ENCODE peak calls at places on chromosomes 13 and 19, in ten cellular contexts. J is AML-193; Q is left ventricle myocardium inferior; D is WTC11; B is GM10248; V is pancreas; G is activated T-helper 1 cell treated with anti-CD3 and anti-CD28 coated beads, Interleukin-2, amount 50 U/mL, for 16 hours; I is AG09319; K is cardiac muscle cell; W is ACHN. M is an unnamed sample.

GRCh38 chr19:1657632-1658445 is 5.4 kb upstream of the TCF3 start:
- DNase-seq in J (no peak), Q (no peak), D (no peak), B (no peak), V (peak), G (no peak), I (no peak), K (no peak), W (no peak), M (no peak)

GRCh38 chr13:106274551-106275208 is 260.8 kb downstream of the EFNB2 start:
- DNase-seq in J (no peak), Q (no peak), D (no peak), B (no peak), V (no peak), G (no peak), I (no peak), K (no peak), W (no peak), M (no peak)

GRCh38 chr13:80979035-80979641 is 638.2 kb upstream of the SPRY2 start:
- DNase-seq in J (peak), Q (no peak), D (peak), B (peak), V (peak), G (no peak), I (peak), K (peak), W (peak), M (no peak)

GRCh38 chr13:99995503-99996176 is 14.1 kb downstream of the ZIC2 start:
- DNase-seq in J (no peak), Q (no peak), D (no peak), B (no peak), V (no peak), G (no peak), I (no peak), K (no peak), W (no peak), M (no peak)

GRCh38 chr19:34482380-34483250 is 1.1 kb downstream of the WTIP start:
- DNase-seq in J (no peak), Q (no peak), D (peak), B (no peak), V (no peak), G (no peak), I (no peak), K (peak), W (peak), M (no peak)

GRCh38 chr13:46672338-46673090 is 119.5 kb downstream of the LRCH1 start:
- DNase-seq in J (no peak), Q (no peak), D (no peak), B (no peak), V (no peak), G (no peak), I (no peak), K (no peak), W (no peak), M (no peak)

GRCh38 chr19:17026706-17027427 is at the start of gene CPAMD8:
- DNase-seq in J (no peak), Q (peak), D (peak), B (no peak), V (no peak), G (no peak), I (no peak), K (no peak), W (no peak), M (no peak)

GRCh38 chr13:40187836-40188591 is 478.4 kb downstream of the FOXO1 start:
- DNase-seq in J (no peak), Q (no peak), D (no peak), B (no peak), V (no peak), G (peak), I (no peak), K (no peak), W (no peak), M (no peak)

GRCh38 chr13:37492061-37492460 is 106.5 kb downstream of the POSTN start:
- DNase-seq in J (no peak), Q (no peak), D (no peak), B (no peak), V (no peak), G (no peak), I (no peak), K (no peak), W (no peak), M (no peak)

GRCh38 chr19:1438933-1439358 is 750 bp downstream of the RPS15 start:
- DNase-seq in J (no peak), Q (no peak), D (no peak), B (no peak), V (no peak), G (no peak), I (no peak), K (no peak), W (no peak), M (no peak)

GRCh38 chr19:17860331-17860992 is 752 bp downstream of the RPL18A start:
- DNase-seq in J (no peak), Q (no peak), D (no peak), B (no peak), V (no peak), G (no peak), I (no peak), K (no peak), W (no peak), M (no peak)

GRCh38 chr13:101307181-101307701 is 109.1 kb downstream of the NALCN start:
- DNase-seq in J (no peak), Q (no peak), D (no peak), B (no peak), V (no peak), G (no peak), I (peak), K (peak), W (no peak), M (no peak)

GRCh38 chr13:67094952-67095351 is 135.2 kb downstream of the PCDH9 start:
- DNase-seq in J (no peak), Q (no peak), D (no peak), B (no peak), V (no peak), G (no peak), I (no peak), K (peak), W (no peak), M (no peak)

GRCh38 chr13:66347718-66348117 is 882.4 kb downstream of the PCDH9 start:
- DNase-seq in J (no peak), Q (no peak), D (no peak), B (no peak), V (no peak), G (no peak), I (no peak), K (no peak), W (no peak), M (no peak)

GRCh38 chr19:1066251-1066747 is 668 bp upstream of the ARHGAP45 start:
- DNase-seq in J (no peak), Q (no peak), D (no peak), B (no peak), V (no peak), G (no peak), I (no peak), K (no peak), W (no peak), M (no peak)

GRCh38 chr19:54325631-54326030 is 12.7 kb upstream of the LILRA5 start:
- DNase-seq in J (no peak), Q (no peak), D (no peak), B (no peak), V (no peak), G (no peak), I (no peak), K (no peak), W (no peak), M (no peak)

GRCh38 chr19:39498262-39499081 is at the start of gene DLL3:
- DNase-seq in J (no peak), Q (no peak), D (peak), B (no peak), V (no peak), G (no peak), I (no peak), K (no peak), W (no peak), M (no peak)

GRCh38 chr19:45470147-45471081 is 2.6 kb downstream of the FOSB start:
- DNase-seq in J (no peak), Q (no peak), D (no peak), B (no peak), V (peak), G (no peak), I (peak), K (peak), W (peak), M (no peak)

GRCh38 chr13:106104281-106104901 is 431.1 kb downstream of the EFNB2 start:
- DNase-seq in J (no peak), Q (no peak), D (no peak), B (no peak), V (no peak), G (no peak), I (peak), K (peak), W (peak), M (no peak)

GRCh38 chr13:78020861-78021260 is 102.2 kb upstream of the EDNRB start:
- DNase-seq in J (no peak), Q (no peak), D (no peak), B (no peak), V (no peak), G (no peak), I (no peak), K (peak), W (no peak), M (no peak)

GRCh38 chr13:58018020-58018419 is 386.5 kb downstream of the PCDH17 start:
- DNase-seq in J (no peak), Q (no peak), D (no peak), B (no peak), V (no peak), G (no peak), I (no peak), K (no peak), W (no peak), M (no peak)

GRCh38 chr13:44508562-44509062 is 67.5 kb downstream of the TSC22D1 start:
- DNase-seq in J (no peak), Q (no peak), D (no peak), B (no peak), V (no peak), G (no peak), I (no peak), K (no peak), W (no peak), M (no peak)

GRCh38 chr19:49151339-49152217 is 3.6 kb downstream of the HRC start:
- DNase-seq in J (no peak), Q (peak), D (peak), B (no peak), V (peak), G (no peak), I (no peak), K (peak), W (peak), M (no peak)

GRCh38 chr19:45862271-45862563 is 730 bp downstream of the SYMPK start:
- DNase-seq in J (no peak), Q (no peak), D (no peak), B (no peak), V (no peak), G (no peak), I (no peak), K (no peak), W (no peak), M (no peak)

GRCh38 chr13:48559638-48560320 is 26.9 kb upstream of the RCBTB2 start:
- DNase-seq in J (no peak), Q (no peak), D (no peak), B (no peak), V (no peak), G (no peak), I (no peak), K (peak), W (peak), M (no peak)

GRCh38 chr19:18274303-18274775 is at the start of gene IQCN:
- DNase-seq in J (no peak), Q (no peak), D (no peak), B (no peak), V (peak), G (no peak), I (no peak), K (peak), W (no peak), M (no peak)

M was measured in GM12892.